ENCODE peak calls at places on chromosome 14, in seven cellular contexts. One of them, this sample, is unnamed.

GRCh38 chr14:76958020-76958965 is 70.2 kb downstream of the IRF2BPL start:
- DNase-seq in CD8-positive, alpha-beta T cell: no peak
- DNase-seq in tibial nerve: no peak
- DNase-seq in Panc1: no peak
- DNase-seq in astrocyte of the cerebellum: no peak
- DNase-seq in left lung: no peak
- DNase-seq in GM12865: peak; percentile 57
- DNase-seq in this sample: no peak

GRCh38 chr14:53124778-53125177 is 28.3 kb downstream of the DDHD1 start:
- DNase-seq in CD8-positive, alpha-beta T cell: no peak
- DNase-seq in tibial nerve: no peak
- DNase-seq in Panc1: no peak
- DNase-seq in astrocyte of the cerebellum: no peak
- DNase-seq in left lung: no peak
- DNase-seq in GM12865: no peak
- DNase-seq in this sample: no peak

GRCh38 chr14:96889091-96889490 is 91.9 kb downstream of the VRK1 start:
- DNase-seq in CD8-positive, alpha-beta T cell: no peak
- DNase-seq in tibial nerve: no peak
- DNase-seq in Panc1: no peak
- DNase-seq in astrocyte of the cerebellum: no peak
- DNase-seq in left lung: no peak
- DNase-seq in GM12865: no peak
- DNase-seq in this sample: no peak

GRCh38 chr14:52377940-52378339 is 63.8 kb downstream of the PTGER2 start:
- DNase-seq in CD8-positive, alpha-beta T cell: no peak
- DNase-seq in tibial nerve: no peak
- DNase-seq in Panc1: no peak
- DNase-seq in astrocyte of the cerebellum: no peak
- DNase-seq in left lung: no peak
- DNase-seq in GM12865: peak; percentile 4
- DNase-seq in this sample: no peak

GRCh38 chr14:32560213-32560857 is 231.2 kb downstream of the AKAP6 start:
- DNase-seq in CD8-positive, alpha-beta T cell: no peak
- DNase-seq in tibial nerve: peak; percentile 66
- DNase-seq in Panc1: peak; percentile 30
- DNase-seq in astrocyte of the cerebellum: peak; percentile 73
- DNase-seq in left lung: no peak
- DNase-seq in GM12865: peak; percentile 75
- DNase-seq in this sample: no peak

GRCh38 chr14:77119852-77120251 is 21.7 kb downstream of the ZDHHC22 start:
- DNase-seq in CD8-positive, alpha-beta T cell: no peak
- DNase-seq in tibial nerve: no peak
- DNase-seq in Panc1: no peak
- DNase-seq in astrocyte of the cerebellum: no peak
- DNase-seq in left lung: no peak
- DNase-seq in GM12865: no peak
- DNase-seq in this sample: no peak

GRCh38 chr14:99627510-99628381 is 17.2 kb upstream of the HHIPL1 start:
- DNase-seq in CD8-positive, alpha-beta T cell: no peak
- DNase-seq in tibial nerve: no peak
- DNase-seq in Panc1: no peak
- DNase-seq in astrocyte of the cerebellum: no peak
- DNase-seq in left lung: no peak
- DNase-seq in GM12865: no peak
- DNase-seq in this sample: no peak

GRCh38 chr14:29925106-29925722 is 2.4 kb downstream of the PRKD1 start:
- DNase-seq in CD8-positive, alpha-beta T cell: no peak
- DNase-seq in tibial nerve: no peak
- DNase-seq in Panc1: no peak
- DNase-seq in astrocyte of the cerebellum: no peak
- DNase-seq in left lung: no peak
- DNase-seq in GM12865: no peak
- DNase-seq in this sample: no peak

GRCh38 chr14:21069388-21070082 is 569 bp upstream of the ARHGEF40 start:
- DNase-seq in CD8-positive, alpha-beta T cell: no peak
- DNase-seq in tibial nerve: peak; percentile 39
- DNase-seq in Panc1: no peak
- DNase-seq in astrocyte of the cerebellum: no peak
- DNase-seq in left lung: peak; percentile 64
- DNase-seq in GM12865: no peak
- DNase-seq in this sample: no peak

GRCh38 chr14:88565427-88565826 is 2.6 kb downstream of the ZC3H14 start:
- DNase-seq in CD8-positive, alpha-beta T cell: no peak
- DNase-seq in tibial nerve: no peak
- DNase-seq in Panc1: no peak
- DNase-seq in astrocyte of the cerebellum: no peak
- DNase-seq in left lung: no peak
- DNase-seq in GM12865: no peak
- DNase-seq in this sample: no peak

GRCh38 chr14:104731249-104731924 is 7.4 kb downstream of the ADSS1 start:
- DNase-seq in CD8-positive, alpha-beta T cell: no peak
- DNase-seq in tibial nerve: no peak
- DNase-seq in Panc1: no peak
- DNase-seq in astrocyte of the cerebellum: no peak
- DNase-seq in left lung: no peak
- DNase-seq in GM12865: no peak
- DNase-seq in this sample: no peak

GRCh38 chr14:63770187-63770807 is 42.4 kb upstream of the SGPP1 start:
- DNase-seq in CD8-positive, alpha-beta T cell: peak; percentile 59
- DNase-seq in tibial nerve: peak; percentile 76
- DNase-seq in Panc1: no peak
- DNase-seq in astrocyte of the cerebellum: peak; percentile 57
- DNase-seq in left lung: no peak
- DNase-seq in GM12865: peak; percentile 78
- DNase-seq in this sample: no peak

GRCh38 chr14:22370084-22370847 is 218.8 kb downstream of the DAD1 start:
- DNase-seq in CD8-positive, alpha-beta T cell: no peak
- DNase-seq in tibial nerve: no peak
- DNase-seq in Panc1: no peak
- DNase-seq in astrocyte of the cerebellum: no peak
- DNase-seq in left lung: no peak
- DNase-seq in GM12865: no peak
- DNase-seq in this sample: no peak

GRCh38 chr14:57492859-57493258 is 798 bp downstream of the CCDC198 start:
- DNase-seq in CD8-positive, alpha-beta T cell: no peak
- DNase-seq in tibial nerve: no peak
- DNase-seq in Panc1: no peak
- DNase-seq in astrocyte of the cerebellum: peak; percentile 72
- DNase-seq in left lung: no peak
- DNase-seq in GM12865: no peak
- DNase-seq in this sample: no peak

GRCh38 chr14:76237349-76237990 is 85.7 kb downstream of the GPATCH2L start:
- DNase-seq in CD8-positive, alpha-beta T cell: no peak
- DNase-seq in tibial nerve: no peak
- DNase-seq in Panc1: no peak
- DNase-seq in astrocyte of the cerebellum: no peak
- DNase-seq in left lung: no peak
- DNase-seq in GM12865: no peak
- DNase-seq in this sample: no peak

GRCh38 chr14:37894463-37894862 is 299.0 kb downstream of the TTC6 start:
- DNase-seq in CD8-positive, alpha-beta T cell: no peak
- DNase-seq in tibial nerve: no peak
- DNase-seq in Panc1: no peak
- DNase-seq in astrocyte of the cerebellum: no peak
- DNase-seq in left lung: no peak
- DNase-seq in GM12865: no peak
- DNase-seq in this sample: no peak

GRCh38 chr14:51818748-51819386 is 41.5 kb upstream of the GNG2 start:
- DNase-seq in CD8-positive, alpha-beta T cell: no peak
- DNase-seq in tibial nerve: no peak
- DNase-seq in Panc1: no peak
- DNase-seq in astrocyte of the cerebellum: no peak
- DNase-seq in left lung: no peak
- DNase-seq in GM12865: peak; percentile 3
- DNase-seq in this sample: no peak

GRCh38 chr14:72196237-72196636 is 264.0 kb downstream of the RGS6 start:
- DNase-seq in CD8-positive, alpha-beta T cell: no peak
- DNase-seq in tibial nerve: no peak
- DNase-seq in Panc1: no peak
- DNase-seq in astrocyte of the cerebellum: no peak
- DNase-seq in left lung: no peak
- DNase-seq in GM12865: no peak
- DNase-seq in this sample: no peak

GRCh38 chr14:45096218-45096617 is 12.3 kb downstream of the PRPF39 start:
- DNase-seq in CD8-positive, alpha-beta T cell: no peak
- DNase-seq in tibial nerve: no peak
- DNase-seq in Panc1: no peak
- DNase-seq in astrocyte of the cerebellum: no peak
- DNase-seq in left lung: no peak
- DNase-seq in GM12865: no peak
- DNase-seq in this sample: no peak

DNA sequence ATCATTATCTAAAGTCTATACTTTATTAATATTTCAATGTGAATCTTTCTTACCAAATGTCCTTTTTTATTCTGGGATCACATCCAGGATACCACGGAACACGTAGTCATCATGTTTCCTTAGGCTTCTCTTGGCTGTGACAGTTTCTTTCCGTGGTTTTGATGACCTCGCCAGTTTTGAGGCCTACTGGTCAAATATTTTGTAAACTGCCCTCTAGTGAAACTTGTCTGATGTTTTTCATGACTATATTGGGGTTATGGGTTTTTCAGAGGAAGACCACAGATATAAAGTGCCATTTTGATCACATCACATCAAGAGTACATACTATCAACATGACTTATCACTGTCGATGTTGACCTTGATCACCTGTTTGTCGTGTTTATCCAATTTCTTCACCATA is 14.1 kb upstream of the SERPINA6 start:
- DNase-seq in CD8-positive, alpha-beta T cell: no peak
- DNase-seq in tibial nerve: no peak
- DNase-seq in Panc1: no peak
- DNase-seq in astrocyte of the cerebellum: no peak
- DNase-seq in left lung: no peak
- DNase-seq in GM12865: no peak
- DNase-seq in this sample: no peak
- TF ChIP-seq CTCF in CD8-positive, alpha-beta T cell: no peak
- TF ChIP-seq CTCF in tibial nerve: no peak
- TF ChIP-seq CTCF in Panc1: no peak
- TF ChIP-seq CTCF in astrocyte of the cerebellum: no peak
- TF ChIP-seq CTCF in left lung: no peak
- TF ChIP-seq CTCF in GM12865: no peak
- TF ChIP-seq CTCF in this sample: no peak

GRCh38 chr14:78157855-78158436 is 12.2 kb upstream of the NRXN3 start:
- DNase-seq in CD8-positive, alpha-beta T cell: no peak
- DNase-seq in tibial nerve: no peak
- DNase-seq in Panc1: no peak
- DNase-seq in astrocyte of the cerebellum: peak; percentile 22
- DNase-seq in left lung: no peak
- DNase-seq in GM12865: peak; percentile 23
- DNase-seq in this sample: no peak

GRCh38 chr14:78153069-78153351 is 17.2 kb upstream of the NRXN3 start:
- DNase-seq in CD8-positive, alpha-beta T cell: no peak
- DNase-seq in tibial nerve: no peak
- DNase-seq in Panc1: no peak
- DNase-seq in astrocyte of the cerebellum: peak; percentile 16
- DNase-seq in left lung: no peak
- DNase-seq in GM12865: no peak
- DNase-seq in this sample: no peak

GRCh38 chr14:78152246-78153068 is 17.7 kb upstream of the NRXN3 start:
- DNase-seq in CD8-positive, alpha-beta T cell: no peak
- DNase-seq in tibial nerve: no peak
- DNase-seq in Panc1: no peak
- DNase-seq in astrocyte of the cerebellum: no peak
- DNase-seq in left lung: no peak
- DNase-seq in GM12865: no peak
- DNase-seq in this sample: no peak

GRCh38 chr14:78156196-78156595 is 14.0 kb upstream of the NRXN3 start:
- DNase-seq in CD8-positive, alpha-beta T cell: no peak
- DNase-seq in tibial nerve: no peak
- DNase-seq in Panc1: no peak
- DNase-seq in astrocyte of the cerebellum: no peak
- DNase-seq in left lung: no peak
- DNase-seq in GM12865: no peak
- DNase-seq in this sample: no peak

DNA sequence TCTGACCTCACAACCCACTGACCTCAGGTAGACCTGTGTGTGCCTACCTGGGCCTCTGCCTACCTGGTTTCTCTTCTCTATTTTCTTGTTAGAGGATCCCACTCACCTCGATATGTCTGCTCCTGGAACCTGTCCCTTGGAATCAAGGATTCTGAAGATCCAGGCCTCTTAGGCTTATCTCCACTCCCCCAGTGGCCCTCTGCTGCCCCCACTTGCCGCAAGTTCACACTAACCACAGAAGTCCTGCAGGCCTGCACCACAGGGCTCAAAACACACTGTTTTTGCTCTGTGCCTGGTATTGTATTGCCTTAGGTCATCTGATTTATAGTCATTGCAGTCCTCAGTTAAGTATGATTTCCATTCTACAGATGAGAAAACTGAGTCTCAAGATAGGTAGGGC is 15.3 kb upstream of the NRXN3 start:
- DNase-seq in CD8-positive, alpha-beta T cell: no peak
- DNase-seq in tibial nerve: no peak
- DNase-seq in Panc1: no peak
- DNase-seq in astrocyte of the cerebellum: no peak
- DNase-seq in left lung: no peak
- DNase-seq in GM12865: no peak
- DNase-seq in this sample: no peak
- TF ChIP-seq CTCF in CD8-positive, alpha-beta T cell: no peak
- TF ChIP-seq CTCF in tibial nerve: no peak
- TF ChIP-seq CTCF in Panc1: peak; percentile 27
- TF ChIP-seq CTCF in astrocyte of the cerebellum: no peak
- TF ChIP-seq CTCF in left lung: no peak
- TF ChIP-seq CTCF in GM12865: peak; percentile 4
- TF ChIP-seq CTCF in this sample: no peak

DNA sequence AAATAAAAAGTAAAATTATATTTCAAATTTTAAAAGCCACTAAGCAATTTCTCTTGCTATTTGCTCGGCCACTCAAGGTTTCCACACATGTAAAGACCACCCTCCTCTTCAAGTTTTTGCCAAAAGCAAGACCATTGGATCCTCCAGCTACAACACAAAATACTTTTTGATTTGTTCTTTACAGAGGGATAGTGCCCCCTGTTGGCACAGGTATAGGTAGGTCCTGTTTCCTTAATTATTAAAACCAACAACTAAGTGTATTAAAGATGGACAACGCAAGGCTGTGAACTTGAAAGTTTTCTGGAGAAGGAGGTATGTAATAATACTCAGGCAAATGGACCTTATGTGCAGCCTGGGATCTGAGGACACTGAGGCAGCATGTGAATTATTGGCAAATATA is 23.8 kb downstream of the ATP6V1D start:
- DNase-seq in CD8-positive, alpha-beta T cell: no peak
- DNase-seq in tibial nerve: no peak
- DNase-seq in Panc1: no peak
- DNase-seq in astrocyte of the cerebellum: no peak
- DNase-seq in left lung: no peak
- DNase-seq in GM12865: peak; percentile 42
- DNase-seq in this sample: no peak
- TF ChIP-seq CTCF in CD8-positive, alpha-beta T cell: peak; percentile 35
- TF ChIP-seq CTCF in tibial nerve: no peak
- TF ChIP-seq CTCF in Panc1: peak; percentile 58
- TF ChIP-seq CTCF in astrocyte of the cerebellum: peak; percentile 42
- TF ChIP-seq CTCF in left lung: no peak
- TF ChIP-seq CTCF in GM12865: peak; percentile 38
- TF ChIP-seq CTCF in this sample: no peak

DNA sequence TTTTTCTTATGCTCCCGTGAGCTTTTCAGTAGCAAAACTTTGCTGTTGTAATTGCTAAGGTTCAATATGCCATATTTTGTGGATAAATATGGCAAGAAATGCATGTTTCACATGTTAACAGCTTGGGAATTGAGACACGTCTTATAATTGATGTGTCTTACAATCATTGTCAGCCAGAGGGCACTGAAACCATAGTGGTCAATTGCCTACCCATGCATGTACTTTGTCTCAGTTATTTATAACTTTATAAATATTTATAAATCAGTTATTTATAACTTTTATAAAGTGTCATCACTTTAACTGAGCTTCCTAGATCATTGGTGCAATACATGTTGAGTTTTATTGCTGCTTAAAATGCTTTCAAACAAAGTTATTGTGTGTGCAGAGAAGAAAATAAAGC is 82.0 kb downstream of the CATSPERB start:
- DNase-seq in CD8-positive, alpha-beta T cell: peak; percentile 20
- DNase-seq in tibial nerve: peak; percentile 34
- DNase-seq in Panc1: no peak
- DNase-seq in astrocyte of the cerebellum: peak; percentile 26
- DNase-seq in left lung: no peak
- DNase-seq in GM12865: peak; percentile 46
- DNase-seq in this sample: no peak
- TF ChIP-seq CTCF in CD8-positive, alpha-beta T cell: peak; percentile 64
- TF ChIP-seq CTCF in tibial nerve: peak; percentile 47
- TF ChIP-seq CTCF in Panc1: peak; percentile 42
- TF ChIP-seq CTCF in astrocyte of the cerebellum: peak; percentile 48
- TF ChIP-seq CTCF in left lung: peak; percentile 24
- TF ChIP-seq CTCF in GM12865: peak; percentile 39
- TF ChIP-seq CTCF in this sample: peak; percentile 18

This sample was measured in activated B cell treated with CpG ODN at 0.5 μM for 24 hours.